ENCODE peak calls at places on chromosome X, in five cellular contexts. J is T-helper 17 cell, E is germinal center, G is T1000, R is AG10803. V is an unnamed sample.

GRCh38 chrX:110142096-110142495 is 139.2 kb downstream of the TMEM164 start:
- DNase-seq in E (no peak), R (no peak), J (no peak), G (no peak), V (no peak)

GRCh38 chrX:68758671-68759070 is 70.2 kb upstream of the EFNB1 start:
- DNase-seq in J (no peak), E (no peak), R (no peak), G (no peak), V (no peak)

GRCh38 chrX:112840382-112841113 is at the start of gene AMOT:
- DNase-seq in E (peak; percentile 45), R (peak; percentile 50), G (peak; percentile 51), J (peak; percentile 58), V (peak; percentile 70)

GRCh38 chrX:38618152-38618551 is 56.8 kb downstream of the TSPAN7 start:
- DNase-seq in E (no peak), R (no peak), J (no peak), G (no peak), V (no peak)

GRCh38 chrX:21745756-21746155 is 12.2 kb downstream of the SMPX start:
- DNase-seq in G (no peak), E (peak; percentile 2), J (no peak), R (peak; percentile 23), V (peak; percentile 50)

GRCh38 chrX:74853255-74853654 is 72.0 kb downstream of the NEXMIF start:
- DNase-seq in G (no peak), J (no peak), E (no peak), R (no peak), V (no peak)

GRCh38 chrX:31301941-31302340 is 230.1 kb upstream of the FTHL17 start:
- DNase-seq in J (no peak), R (no peak), E (no peak), G (no peak), V (no peak)

GRCh38 chrX:55489315-55490009 is at the start of gene USP51:
- DNase-seq in E (peak; percentile 28), G (peak; percentile 13), R (peak; percentile 10), J (no peak), V (peak; percentile 43)

GRCh38 chrX:119690921-119691716 is 1.8 kb downstream of the SEPTIN6 start:
- DNase-seq in R (peak; percentile 59), E (no peak), G (no peak), J (no peak), V (peak; percentile 79)

GRCh38 chrX:73262991-73263390 is 48.3 kb upstream of the NAP1L2 start:
- DNase-seq in G (no peak), E (no peak), J (no peak), R (peak; percentile 0), V (no peak)

GRCh38 chrX:40727093-40727492 is 8.2 kb downstream of the MED14 start:
- DNase-seq in J (no peak), R (no peak), E (no peak), G (no peak), V (no peak)

GRCh38 chrX:150983526-150984163 is 510 bp downstream of the HMGB3 start:
- DNase-seq in G (no peak), J (no peak), E (peak; percentile 8), R (no peak), V (no peak)

GRCh38 chrX:24219320-24219719 is 69.8 kb downstream of the ZFX start:
- DNase-seq in E (no peak), J (no peak), R (no peak), G (no peak), V (no peak)

GRCh38 chrX:11791090-11791489 is 33.1 kb downstream of the MSL3 start:
- DNase-seq in E (no peak), J (no peak), R (no peak), G (no peak), V (no peak)

GRCh38 chrX:145190801-145191389 is 56.4 kb upstream of the SPANXN1 start:
- DNase-seq in J (no peak), E (no peak), G (no peak), R (peak; percentile 1), V (no peak)

GRCh38 chrX:40094041-40094899 is 3.5 kb downstream of the BCOR start:
- DNase-seq in J (no peak), R (no peak), G (no peak), E (no peak), V (no peak)

GRCh38 chrX:154980330-154981115 is 42.0 kb downstream of the F8 start:
- DNase-seq in E (peak; percentile 39), G (peak; percentile 23), J (peak; percentile 44), R (peak; percentile 56), V (peak; percentile 81)

GRCh38 chrX:130887392-130887791 is 15.6 kb downstream of the ENOX2 start:
- DNase-seq in R (no peak), J (no peak), E (no peak), G (no peak), V (no peak)

GRCh38 chrX:24877854-24878650 is 137.7 kb downstream of the ARX start:
- DNase-seq in G (no peak), J (no peak), E (no peak), R (no peak), V (no peak)

GRCh38 chrX:115089419-115089818 is 72.0 kb upstream of the IL13RA2 start:
- DNase-seq in J (no peak), R (no peak), G (no peak), E (no peak), V (no peak)

GRCh38 chrX:53447441-53447840 is 13.3 kb upstream of the HSD17B10 start:
- DNase-seq in R (no peak), G (no peak), J (no peak), E (no peak), V (no peak)

GRCh38 chrX:152072236-152072635 is 66.1 kb downstream of the MAGEA10 start:
- DNase-seq in R (peak; percentile 71), G (peak; percentile 1), E (no peak), J (no peak), V (no peak)

GRCh38 chrX:11728556-11728955 is 29.5 kb upstream of the MSL3 start:
- DNase-seq in R (no peak), J (no peak), G (no peak), E (no peak), V (no peak)

GRCh38 chrX:133660356-133660755 is 245.1 kb upstream of the GPC4 start:
- DNase-seq in J (no peak), E (no peak), R (peak; percentile 71), G (no peak), V (no peak)

GRCh38 chrX:38332505-38332904 is 5.2 kb upstream of the RPGR start:
- DNase-seq in G (no peak), R (no peak), J (no peak), E (no peak), V (no peak)

GRCh38 chrX:70954871-70955270 is 24.0 kb upstream of the SLC7A3 start:
- DNase-seq in E (no peak), J (no peak), G (no peak), R (no peak), V (no peak)

GRCh38 chrX:49177338-49177833 is 5.7 kb downstream of the PLP2 start:
- DNase-seq in G (no peak), E (no peak), J (no peak), R (no peak), V (no peak)

GRCh38 chrX:77640702-77641101 is 145.3 kb downstream of the ATRX start:
- DNase-seq in E (no peak), G (no peak), J (no peak), R (no peak), V (no peak)

GRCh38 chrX:9586992-9587392 is 122.1 kb downstream of the TBL1X start:
- DNase-seq in E (no peak), J (no peak), G (no peak), R (no peak), V (no peak)

GRCh38 chrX:9717376-9717775 is 48.3 kb downstream of the GPR143 start:
- DNase-seq in G (no peak), E (no peak), R (no peak), J (no peak), V (no peak)

GRCh38 chrX:42456301-42456700 is 321.7 kb downstream of the PPP1R2C start:
- DNase-seq in G (no peak), J (no peak), R (no peak), E (no peak), V (no peak)

GRCh38 chrX:119249836-119250340 is 13.8 kb downstream of the PGRMC1 start:
- DNase-seq in J (no peak), E (no peak), R (no peak), G (no peak), V (no peak)

GRCh38 chrX:39835776-39836175 is 262.0 kb downstream of the BCOR start:
- DNase-seq in E (no peak), G (no peak), J (no peak), R (peak; percentile 28), V (no peak)

GRCh38 chrX:8743126-8743732 is 11.3 kb upstream of the ANOS1 start:
- DNase-seq in G (peak; percentile 29), R (peak; percentile 25), J (peak; percentile 34), E (peak; percentile 19), V (peak; percentile 72)

GRCh38 chrX:107102980-107103379 is 15.6 kb downstream of the RBM41 start:
- DNase-seq in R (no peak), E (no peak), G (no peak), J (no peak), V (no peak)

GRCh38 chrX:151505796-151506195 is 57.7 kb upstream of the PASD1 start:
- DNase-seq in R (peak; percentile 12), E (no peak), G (no peak), J (no peak), V (no peak)

GRCh38 chrX:22135171-22135711 is 103.1 kb downstream of the PHEX start:
- DNase-seq in J (no peak), G (no peak), R (peak; percentile 56), E (no peak), V (no peak)

GRCh38 chrX:63961964-63962363 is 176.9 kb upstream of the ARHGEF9 start:
- DNase-seq in R (no peak), G (no peak), E (no peak), J (no peak), V (no peak)

GRCh38 chrX:74492720-74493201 is 71.5 kb downstream of the SLC16A2 start:
- DNase-seq in R (no peak), J (no peak), E (no peak), G (peak; percentile 0), V (peak; percentile 47)